ENCODE peak calls at places on chromosomes 7 and 10, in four cellular contexts. D is A549, H is HepG2, S is K562. C is an unnamed sample.
A peak's percentile ranks its signal among the peaks of the same experiment; 100 is the strongest.

GRCh38 chr7:3695602-3696001 is 394.6 kb downstream of the SDK1 start:
- DNase-seq in D (peak; percentile 16), S (no peak), H (no peak), C (no peak)

GRCh38 chr10:7908541-7909210 is 90.4 kb downstream of the TAF3 start:
- DNase-seq in S (no peak), D (no peak), H (peak; percentile 92), C (no peak)

GRCh38 chr10:51524041-51524440 is 175.4 kb downstream of the CSTF2T start:
- DNase-seq in D (no peak), H (no peak), S (no peak), C (no peak)

GRCh38 chr10:119997429-119997828 is 104.9 kb downstream of the SEC23IP start:
- DNase-seq in D (no peak), H (no peak), S (no peak), C (no peak)

GRCh38 chr10:80204801-80205477 is 398 bp downstream of the ANXA11 start:
- DNase-seq in S (peak; percentile 71), D (no peak), H (no peak), C (no peak)

GRCh38 chr10:132236881-132237280 is 50.1 kb downstream of the DPYSL4 start:
- DNase-seq in H (no peak), S (no peak), D (no peak), C (no peak)

GRCh38 chr7:18762189-18762588 is 266.6 kb downstream of the HDAC9 start:
- DNase-seq in H (no peak), S (no peak), D (no peak), C (no peak)

GRCh38 chr7:150631866-150632864 is at the start of gene GIMAP6:
- DNase-seq in D (no peak), H (no peak), S (peak; percentile 27), C (no peak)

GRCh38 chr10:92691591-92692084 is 1.9 kb downstream of the HHEX start:
- DNase-seq in D (no peak), H (no peak), S (no peak), C (peak; percentile 52)

GRCh38 chr10:18204050-18204449 is 63.8 kb downstream of the CACNB2 start:
- DNase-seq in H (no peak), D (no peak), S (no peak), C (no peak)

GRCh38 chr10:75845538-75845937 is 414.1 kb downstream of the LRMDA start:
- DNase-seq in D (no peak), S (no peak), H (no peak), C (no peak)

GRCh38 chr7:135512135-135512887 is 2.4 kb upstream of the CNOT4 start:
- DNase-seq in D (peak; percentile 90), S (peak; percentile 77), H (peak; percentile 78), C (no peak)

GRCh38 chr7:132857031-132857430 is 224.9 kb downstream of the CHCHD3 start:
- DNase-seq in S (no peak), H (no peak), D (no peak), C (no peak)

GRCh38 chr10:122931088-122931958 is 20.9 kb downstream of the FAM24A start:
- DNase-seq in S (peak; percentile 58), H (no peak), D (no peak), C (no peak)

GRCh38 chr7:17516768-17517167 is 218.3 kb downstream of the AHR start:
- DNase-seq in H (no peak), D (no peak), S (no peak), C (no peak)

GRCh38 chr7:816751-817671 is 15.3 kb upstream of the SUN1 start:
- DNase-seq in H (no peak), S (peak; percentile 59), D (peak; percentile 29), C (peak; percentile 43)

GRCh38 chr7:820341-820740 is 11.9 kb upstream of the SUN1 start:
- DNase-seq in D (no peak), H (no peak), S (no peak), C (no peak)

GRCh38 chr7:815284-816216 is 16.7 kb upstream of the SUN1 start:
- DNase-seq in D (peak; percentile 48), S (peak; percentile 37), H (no peak), C (peak; percentile 91)

GRCh38 chr7:816300-816750 is 16.0 kb upstream of the SUN1 start:
- DNase-seq in H (peak; percentile 93), D (peak; percentile 98), S (peak; percentile 99), C (peak; percentile 98)

GRCh38 chr7:818031-818699 is 14.1 kb upstream of the SUN1 start:
- DNase-seq in S (peak; percentile 30), H (peak; percentile 48), D (peak; percentile 58), C (no peak)
- TF ChIP-seq NR3C1 in S (no peak), H (no peak), D (no peak), C (no peak)

GRCh38 chr7:131600578-131600977 is 44.1 kb upstream of the PODXL start:
- DNase-seq in S (no peak), H (peak; percentile 12), D (peak; percentile 51), C (no peak)
- TF ChIP-seq NR3C1 in S (no peak), H (no peak), D (no peak), C (no peak)

DNA sequence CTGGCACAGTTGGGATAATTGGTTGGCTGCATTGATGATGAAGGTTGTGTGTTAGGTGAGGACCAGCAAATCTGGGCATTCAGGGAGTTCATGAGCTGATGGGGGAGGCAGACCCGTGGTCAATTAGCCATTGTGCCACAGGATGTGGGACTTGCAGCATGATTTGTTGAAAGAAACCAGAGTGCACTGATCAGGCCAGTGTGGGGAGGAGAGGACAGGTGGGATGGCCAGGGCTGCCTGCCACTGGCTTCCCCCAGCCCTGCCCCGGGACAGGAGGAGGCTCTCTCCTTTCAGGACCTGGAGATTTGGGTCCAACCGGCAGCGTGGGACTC is 4.3 kb downstream of the CLIP2 start:
- DNase-seq in D (no peak), S (no peak), H (peak; percentile 58), C (no peak)
- TF ChIP-seq NR3C1 in D (no peak), S (no peak), H (no peak), C (no peak)

GRCh38 chr7:24233386-24233785 is 50.6 kb upstream of the NPY start:
- DNase-seq in D (no peak), S (no peak), H (no peak), C (no peak)
- TF ChIP-seq NR3C1 in D (no peak), S (no peak), H (no peak), C (no peak)

GRCh38 chr10:101839002-101839401 is 4.6 kb downstream of the KCNIP2 start:
- DNase-seq in S (peak; percentile 0), D (no peak), H (no peak), C (no peak)

GRCh38 chr10:101840102-101840684 is 3.4 kb downstream of the KCNIP2 start:
- DNase-seq in H (no peak), D (no peak), S (peak; percentile 16), C (peak; percentile 47)

GRCh38 chr10:101841826-101842225 is 1.8 kb downstream of the KCNIP2 start:
- DNase-seq in S (peak; percentile 1), H (no peak), D (no peak), C (no peak)

GRCh38 chr10:101839421-101840063 is 4.1 kb downstream of the KCNIP2 start:
- DNase-seq in D (no peak), H (no peak), S (peak; percentile 76), C (peak; percentile 75)

GRCh38 chr10:101840741-101841453 is 2.7 kb downstream of the KCNIP2 start:
- DNase-seq in D (peak; percentile 83), H (peak; percentile 62), S (peak; percentile 78), C (peak; percentile 94)
- TF ChIP-seq NR3C1 in D (no peak), H (no peak), S (no peak), C (no peak)

GRCh38 chr7:28571405-28571804 is 159.1 kb downstream of the CREB5 start:
- DNase-seq in S (no peak), H (no peak), D (no peak), C (no peak)

GRCh38 chr7:28573059-28573553 is 160.8 kb downstream of the CREB5 start:
- DNase-seq in S (no peak), H (peak; percentile 18), D (no peak), C (no peak)

GRCh38 chr7:28572321-28573058 is 160.2 kb downstream of the CREB5 start:
- DNase-seq in S (no peak), D (no peak), H (no peak), C (no peak)

GRCh38 chr7:28570113-28570969 is 158.0 kb downstream of the CREB5 start:
- DNase-seq in S (no peak), D (peak; percentile 31), H (no peak), C (no peak)

DNA sequence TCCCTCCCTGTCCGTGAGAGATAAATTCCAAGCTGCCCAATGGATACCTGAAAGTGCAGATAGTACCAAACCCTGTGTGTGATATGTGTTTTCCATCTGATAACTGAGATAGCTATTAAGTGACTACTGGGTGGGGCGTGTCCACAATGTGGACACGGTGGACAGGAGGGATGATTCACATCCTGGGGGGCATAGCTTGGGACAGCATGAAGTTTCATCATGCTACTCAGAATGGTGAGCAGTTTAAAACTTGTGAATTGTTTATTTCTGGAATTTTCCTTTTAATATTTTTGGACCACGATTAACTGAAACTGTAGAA is 158.6 kb downstream of the CREB5 start:
- DNase-seq in H (peak; percentile 12), D (no peak), S (no peak), C (no peak)
- TF ChIP-seq NR3C1 in H (no peak), D (no peak), S (no peak), C (no peak)

DNA sequence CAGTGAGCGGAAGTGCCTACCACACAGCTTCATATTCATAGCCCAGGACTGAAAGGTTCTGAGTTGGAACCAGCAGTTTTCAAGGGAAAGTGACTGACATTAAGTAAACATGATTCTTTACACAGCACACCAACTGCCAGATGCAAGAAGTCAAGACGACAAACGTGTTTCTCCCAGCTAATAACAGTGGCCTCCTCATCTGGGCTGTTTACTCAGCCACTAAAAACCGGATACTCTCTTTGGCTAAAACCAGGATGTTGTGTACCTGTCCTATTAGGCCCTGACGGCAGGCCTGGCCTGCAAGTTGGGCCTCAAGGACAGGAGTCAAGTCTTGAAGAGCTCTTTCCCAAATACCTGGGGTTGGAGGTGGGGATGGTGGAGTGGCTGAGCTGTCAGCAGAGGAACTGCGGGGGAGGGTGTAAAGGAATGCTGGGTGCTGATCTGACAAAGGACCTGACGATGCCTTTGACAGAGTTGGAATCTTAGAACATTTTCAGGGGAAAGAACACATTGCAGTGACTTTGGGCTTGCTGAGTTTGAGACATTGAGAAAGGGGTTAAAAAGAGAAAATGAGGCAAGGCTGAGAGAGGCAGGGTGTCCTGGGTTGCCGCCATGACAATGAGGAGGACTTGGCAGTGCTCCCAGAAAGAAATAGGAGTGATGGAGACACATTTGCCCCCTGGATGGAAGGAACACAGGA is 57.7 kb downstream of the STEAP1B start:
- DNase-seq in S (no peak), D (no peak), H (peak; percentile 93), C (no peak)
- TF ChIP-seq NR3C1 in S (no peak), D (no peak), H (no peak), C (no peak)